ENCODE peak calls at places on chromosomes 2 and 18, in four cellular contexts. Y is GM13977, I is stomach, X is foreskin fibroblast. O is an unnamed sample.
A peak's percentile ranks its signal among the peaks of the same experiment; 100 is the strongest.

GRCh38 chr2:26849056-26850001 is 1.4 kb downstream of the DPYSL5 start:
- DNase-seq in Y (peak; percentile 46), I (no peak), X (no peak), O (peak; percentile 23)

GRCh38 chr18:70454705-70455322 is 166.0 kb downstream of the SOCS6 start:
- DNase-seq in Y (peak; percentile 54), I (no peak), X (peak; percentile 52), O (no peak)

GRCh38 chr2:58574873-58575272 is 333.7 kb upstream of the FANCL start:
- DNase-seq in Y (no peak), I (no peak), X (no peak), O (no peak)

GRCh38 chr2:28370355-28370754 is 22.3 kb upstream of the FOSL2 start:
- DNase-seq in Y (no peak), I (no peak), X (no peak), O (no peak)

GRCh38 chr2:45069711-45070664 is 60.7 kb upstream of the SIX2 start:
- DNase-seq in Y (no peak), I (no peak), X (no peak), O (no peak)

GRCh38 chr18:61350578-61350977 is 17.3 kb downstream of the CDH20 start:
- DNase-seq in Y (no peak), I (no peak), X (no peak), O (no peak)

GRCh38 chr2:74238879-74239278 is 40.5 kb downstream of the MTHFD2 start:
- DNase-seq in Y (no peak), I (no peak), X (peak; percentile 76), O (no peak)

GRCh38 chr2:42072349-42073118 is 24.7 kb downstream of the PKDCC start:
- DNase-seq in Y (no peak), I (peak; percentile 44), X (no peak), O (no peak)

GRCh38 chr2:240626531-240627300 is 1.4 kb downstream of the GPR35 start:
- DNase-seq in Y (no peak), I (no peak), X (no peak), O (peak; percentile 12)

GRCh38 chr2:217612920-217613319 is 389.9 kb downstream of the TNS1 start:
- DNase-seq in Y (no peak), I (no peak), X (no peak), O (no peak)

GRCh38 chr2:15023231-15023630 is 390.7 kb downstream of the LRATD1 start:
- DNase-seq in Y (no peak), I (no peak), X (no peak), O (no peak)

GRCh38 chr18:7980661-7981060 is 413.5 kb downstream of the PTPRM start:
- DNase-seq in Y (no peak), I (no peak), X (no peak), O (no peak)

GRCh38 chr2:11616851-11617415 is 53.1 kb downstream of the NTSR2 start:
- DNase-seq in Y (no peak), I (no peak), X (no peak), O (no peak)

GRCh38 chr2:46915281-46915810 is at the start of gene MCFD2:
- DNase-seq in Y (no peak), I (peak; percentile 41), X (no peak), O (no peak)

GRCh38 chr2:219021591-219021990 is 19.7 kb downstream of the CFAP65 start:
- DNase-seq in Y (no peak), I (no peak), X (no peak), O (no peak)

GRCh38 chr2:60365556-60365955 is 187.9 kb downstream of the BCL11A start:
- DNase-seq in Y (no peak), I (no peak), X (no peak), O (no peak)

GRCh38 chr2:45669109-45669508 is 17.6 kb downstream of the PRKCE start:
- DNase-seq in Y (no peak), I (no peak), X (no peak), O (no peak)

GRCh38 chr2:216083464-216084279 is 2.0 kb downstream of the TMEM169 start:
- DNase-seq in Y (no peak), I (no peak), X (no peak), O (no peak)

GRCh38 chr2:160411167-160411566 is 82.4 kb downstream of the RBMS1 start:
- DNase-seq in Y (no peak), I (no peak), X (peak; percentile 59), O (no peak)

GRCh38 chr2:99471635-99472326 is 18.0 kb downstream of the REV1 start:
- DNase-seq in Y (no peak), I (no peak), X (no peak), O (no peak)

GRCh38 chr18:49656098-49656591 is 94.3 kb downstream of the LIPG start:
- DNase-seq in Y (no peak), I (no peak), X (peak; percentile 58), O (no peak)

GRCh38 chr2:240989451-240990265 is 8.8 kb upstream of the SNED1 start:
- DNase-seq in Y (no peak), I (peak; percentile 46), X (no peak), O (peak; percentile 15)

GRCh38 chr2:68774569-68775271 is 40.1 kb downstream of the ARHGAP25 start:
- DNase-seq in Y (peak; percentile 67), I (peak; percentile 66), X (no peak), O (peak; percentile 71)

GRCh38 chr2:74396149-74396548 is 16.0 kb upstream of the DCTN1 start:
- DNase-seq in Y (no peak), I (no peak), X (no peak), O (no peak)

GRCh38 chr18:54843302-54843701 is 15.0 kb downstream of the RAB27B start:
- DNase-seq in Y (no peak), I (no peak), X (peak; percentile 18), O (no peak)

GRCh38 chr2:86135653-86136052 is 29.6 kb downstream of the PTCD3 start:
- DNase-seq in Y (no peak), I (no peak), X (no peak), O (no peak)

GRCh38 chr2:170267071-170267470 is 89.1 kb downstream of the MYO3B start:
- DNase-seq in Y (no peak), I (no peak), X (no peak), O (no peak)

GRCh38 chr18:79503406-79503805 is 107.7 kb downstream of the NFATC1 start:
- DNase-seq in Y (no peak), I (no peak), X (no peak), O (no peak)

GRCh38 chr2:32061973-32062861 is 1.1 kb upstream of the SPAST start:
- DNase-seq in Y (peak; percentile 38), I (peak; percentile 62), X (no peak), O (no peak)

GRCh38 chr2:119809329-119810038 is 49.8 kb downstream of the PTPN4 start:
- DNase-seq in Y (no peak), I (no peak), X (peak; percentile 78), O (no peak)

GRCh38 chr18:27750014-27750413 is 426.9 kb downstream of the CDH2 start:
- DNase-seq in Y (peak; percentile 11), I (peak; percentile 45), X (no peak), O (no peak)

GRCh38 chr2:203376173-203376572 is 48.0 kb downstream of the ABI2 start:
- DNase-seq in Y (no peak), I (no peak), X (no peak), O (no peak)

GRCh38 chr2:111041398-111042202 is 79.1 kb upstream of the BCL2L11 start:
- DNase-seq in Y (no peak), I (no peak), X (no peak), O (no peak)

GRCh38 chr2:95401480-95401879 is 1.0 kb upstream of the FAHD2A start:
- DNase-seq in Y (no peak), I (no peak), X (no peak), O (no peak)

GRCh38 chr2:28399946-28400345 is 7.3 kb downstream of the FOSL2 start:
- DNase-seq in Y (no peak), I (no peak), X (no peak), O (no peak)

GRCh38 chr2:234672498-234673150 is 175.7 kb upstream of the ARL4C start:
- DNase-seq in Y (no peak), I (no peak), X (no peak), O (no peak)

GRCh38 chr2:239193925-239194687 is 206.7 kb downstream of the HDAC4 start:
- DNase-seq in Y (no peak), I (peak; percentile 8), X (no peak), O (no peak)
- TF ChIP-seq CTCF in Y (peak; percentile 18), I (no peak), X (peak; percentile 9), O (no peak)

DNA sequence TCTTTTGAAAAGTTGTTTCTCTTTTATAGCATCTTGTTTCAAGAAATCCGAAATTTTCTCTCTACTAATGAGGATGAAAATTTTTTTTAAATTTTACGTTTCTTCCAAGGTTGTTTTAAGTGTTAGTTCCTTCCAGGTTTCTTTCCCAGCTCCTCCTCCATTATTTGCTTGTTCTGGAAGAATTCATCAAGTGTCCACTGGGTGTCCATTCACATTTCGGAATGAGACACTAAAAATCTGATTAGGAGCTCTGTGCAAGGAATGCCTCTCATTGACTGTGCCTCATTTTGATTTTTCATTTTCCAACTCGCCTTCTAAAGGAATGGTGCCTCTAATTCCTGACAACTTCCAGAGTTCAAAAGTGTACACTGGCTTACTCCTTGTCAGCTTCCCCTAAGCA is 6.1 kb downstream of the SP100 start:
- DNase-seq in Y (no peak), I (no peak), X (no peak), O (no peak)
- TF ChIP-seq CTCF in Y (no peak), I (no peak), X (no peak), O (no peak)

DNA sequence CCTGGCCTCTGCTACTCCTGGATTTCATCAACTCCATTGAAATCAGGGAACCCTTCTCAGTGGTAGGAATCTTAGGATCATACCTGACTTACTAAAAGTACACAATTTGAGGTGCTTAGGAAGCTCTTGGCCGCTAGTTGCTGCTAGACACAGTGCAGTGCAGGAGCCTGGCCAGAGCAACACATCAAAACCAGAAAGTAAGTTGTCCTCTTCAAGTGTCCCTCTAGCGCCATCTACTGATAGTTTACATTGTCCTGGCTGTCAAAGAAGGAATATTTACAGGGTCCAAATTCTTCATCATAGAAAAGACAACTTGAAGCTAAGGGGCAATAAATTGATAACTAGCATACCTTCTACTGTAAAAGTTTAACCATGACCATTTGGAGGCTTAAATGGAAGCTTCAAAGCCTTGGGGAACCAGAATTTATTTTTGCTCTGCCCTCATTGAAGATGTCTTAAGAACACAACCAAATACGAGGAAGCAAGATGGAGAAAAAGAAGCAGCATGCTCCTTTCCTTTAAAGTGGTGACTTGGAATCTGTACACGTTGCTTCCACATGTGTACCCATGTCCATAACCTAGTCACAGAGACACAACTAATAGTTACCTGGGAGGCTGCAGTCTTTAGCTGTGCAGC is 889.1 kb upstream of the GCFC2 start:
- DNase-seq in Y (peak; percentile 65), I (peak; percentile 60), X (no peak), O (no peak)
- TF ChIP-seq CTCF in Y (peak; percentile 83), I (no peak), X (peak; percentile 30), O (no peak)

DNA sequence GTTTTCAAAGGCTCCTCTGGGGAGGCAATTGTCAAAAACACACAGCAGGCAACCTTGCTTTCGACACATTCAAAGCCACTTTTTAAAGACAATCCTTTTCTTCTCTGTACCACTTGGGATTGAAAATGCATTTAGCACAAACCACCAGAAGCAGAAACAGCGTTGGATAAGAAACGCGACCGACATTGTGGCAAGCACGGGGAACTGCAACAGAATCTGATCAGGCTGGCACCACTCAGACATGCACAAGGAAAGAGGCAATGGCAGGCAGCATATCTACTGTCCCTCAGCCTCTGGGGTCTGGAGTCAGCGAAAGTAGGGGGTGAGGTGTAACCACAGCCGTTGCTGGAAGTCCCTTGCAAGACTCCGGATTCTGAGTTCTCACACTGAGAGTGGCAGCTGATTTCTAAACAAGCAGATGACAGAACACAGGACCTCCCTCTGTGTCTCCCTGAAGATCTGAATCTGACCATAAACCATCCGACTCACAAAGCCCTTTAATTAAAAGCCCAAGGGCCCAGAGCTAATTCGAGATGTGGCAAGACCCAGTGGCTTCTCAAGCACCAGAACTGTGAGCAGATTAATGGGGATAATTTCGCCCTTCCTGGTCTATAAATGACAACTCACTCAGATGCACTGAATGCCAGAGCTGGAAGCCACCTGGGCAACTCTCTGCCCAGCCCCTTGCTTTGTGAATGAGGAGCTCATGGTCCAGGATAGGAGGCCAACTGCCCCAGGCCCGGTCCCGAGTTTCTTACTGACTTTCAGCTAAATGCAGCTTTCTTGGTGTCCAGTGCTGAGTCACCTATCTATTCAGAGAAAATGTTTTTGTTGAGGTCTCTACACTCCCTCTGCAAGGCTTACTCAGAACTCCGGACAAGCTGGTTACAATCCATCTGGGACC is 29.6 kb downstream of the CYRIA start:
- DNase-seq in Y (peak; percentile 21), I (no peak), X (no peak), O (no peak)
- TF ChIP-seq CTCF in Y (no peak), I (no peak), X (no peak), O (no peak)

O was measured in activated B cell treated with CpG ODN at 0.5 μM for 24 hours.